ENCODE peak calls at places on chromosome 19, in ten cellular contexts. W is Calu3; J is PC-9; D is trophoblast cell; A is activated CD4-positive, alpha-beta T cell treated with anti-CD3 and anti-CD28 coated beads, Interleukin-2, amount 10 ng/mL, durations not matched to agents 7 days and 5 days; F is EL; E is A549; I is AG08396; U is sciatic nerve; O is choroid plexus epithelial cell. Q is an unnamed sample.

GRCh38 chr19:30785728-30786127 is 413.5 kb downstream of the ZNF536 start:
- DNase-seq in W (no peak), J (no peak), D (no peak), A (no peak), F (no peak), E (no peak), I (no peak), U (no peak), O (peak), Q (no peak)

GRCh38 chr19:15613338-15613737 is 1.7 kb upstream of the CYP4F8 start:
- DNase-seq in W (no peak), J (no peak), D (no peak), A (no peak), F (no peak), E (no peak), I (no peak), U (no peak), O (no peak), Q (no peak)

GRCh38 chr19:36489139-36489919 is at the start of gene ZNF566:
- DNase-seq in W (peak), J (peak), D (peak), A (peak), F (peak), E (peak), I (peak), U (peak), O (peak), Q (peak)

GRCh38 chr19:45115809-45116615 is 23.0 kb downstream of the PPP1R37 start:
- DNase-seq in W (no peak), J (no peak), D (no peak), A (no peak), F (no peak), E (no peak), I (no peak), U (no peak), O (no peak), Q (no peak)

GRCh38 chr19:28697308-28697707 is 515.6 kb downstream of the UQCRFS1 start:
- DNase-seq in W (no peak), J (no peak), D (no peak), A (no peak), F (no peak), E (no peak), I (no peak), U (no peak), O (no peak), Q (no peak)

GRCh38 chr19:53102701-53103140 is 501 bp downstream of the ZNF160 start:
- DNase-seq in W (peak), J (peak), D (peak), A (peak), F (peak), E (no peak), I (peak), U (no peak), O (peak), Q (no peak)

GRCh38 chr19:44808463-44809371 is at the start of gene BCAM:
- DNase-seq in W (peak), J (peak), D (no peak), A (no peak), F (peak), E (peak), I (peak), U (peak), O (peak), Q (no peak)

GRCh38 chr19:50500060-50500752 is 10.8 kb downstream of the JOSD2 start:
- DNase-seq in W (peak), J (no peak), D (no peak), A (no peak), F (no peak), E (no peak), I (no peak), U (no peak), O (no peak), Q (no peak)

GRCh38 chr19:1524972-1525325 is 1.1 kb downstream of the PLK5 start:
- DNase-seq in W (no peak), J (no peak), D (no peak), A (no peak), F (no peak), E (no peak), I (no peak), U (no peak), O (no peak), Q (no peak)